ENCODE peak calls at places on chromosomes 1 and 21, in five cellular contexts. R is AG09309, Q is cardiac muscle cell, Z is pancreas, S is mesothelial cell of epicardium. L is an unnamed sample.

GRCh38 chr1:68973459-68974244 is 476.8 kb upstream of the DEPDC1 start:
- DNase-seq in R (no peak), Q (no peak), Z (no peak), S (no peak), L (no peak)

GRCh38 chr1:195908121-195908520 is 700.1 kb downstream of the KCNT2 start:
- DNase-seq in R (no peak), Q (no peak), Z (no peak), S (no peak), L (no peak)

GRCh38 chr1:14442669-14443068 is 155.8 kb upstream of the KAZN start:
- DNase-seq in R (no peak), Q (no peak), Z (no peak), S (no peak), L (no peak)

GRCh38 chr1:191585095-191585494 is 573.2 kb upstream of the RGS18 start:
- DNase-seq in R (no peak), Q (no peak), Z (no peak), S (no peak), L (no peak)

GRCh38 chr1:163388970-163389369 is 67.2 kb downstream of the NUF2 start:
- DNase-seq in R (no peak), Q (no peak), Z (no peak), S (no peak), L (no peak)

GRCh38 chr1:244046907-244047738 is 4.0 kb upstream of the ZBTB18 start:
- DNase-seq in R (no peak), Q (no peak), Z (no peak), S (no peak), L (no peak)

GRCh38 chr1:2134232-2134603 is 60.4 kb downstream of the FAAP20 start:
- DNase-seq in R (no peak), Q (no peak), Z (no peak), S (no peak), L (no peak)

GRCh38 chr1:74579425-74579824 is 67.0 kb upstream of the LRRC53 start:
- DNase-seq in R (no peak), Q (no peak), Z (no peak), S (no peak), L (no peak)

GRCh38 chr1:116463730-116464129 is 90.7 kb downstream of the ATP1A1 start:
- DNase-seq in R (no peak), Q (peak), Z (no peak), S (no peak), L (no peak)

GRCh38 chr1:245039196-245039595 is 115.6 kb upstream of the KIF26B start:
- DNase-seq in R (no peak), Q (no peak), Z (no peak), S (no peak), L (no peak)

GRCh38 chr1:25651036-25651640 is 34.5 kb downstream of the MAN1C1 start:
- DNase-seq in R (no peak), Q (no peak), Z (no peak), S (peak), L (no peak)

GRCh38 chr1:26094076-26094669 is 17.5 kb upstream of the PDIK1L start:
- DNase-seq in R (no peak), Q (peak), Z (peak), S (peak), L (no peak)

GRCh38 chr21:43929217-43929971 is 64.4 kb downstream of the AGPAT3 start:
- DNase-seq in R (no peak), Q (no peak), Z (peak), S (no peak), L (no peak)

GRCh38 chr1:81834921-81835698 is 34.4 kb downstream of the ADGRL2 start:
- DNase-seq in R (no peak), Q (no peak), Z (no peak), S (no peak), L (no peak)

DNA sequence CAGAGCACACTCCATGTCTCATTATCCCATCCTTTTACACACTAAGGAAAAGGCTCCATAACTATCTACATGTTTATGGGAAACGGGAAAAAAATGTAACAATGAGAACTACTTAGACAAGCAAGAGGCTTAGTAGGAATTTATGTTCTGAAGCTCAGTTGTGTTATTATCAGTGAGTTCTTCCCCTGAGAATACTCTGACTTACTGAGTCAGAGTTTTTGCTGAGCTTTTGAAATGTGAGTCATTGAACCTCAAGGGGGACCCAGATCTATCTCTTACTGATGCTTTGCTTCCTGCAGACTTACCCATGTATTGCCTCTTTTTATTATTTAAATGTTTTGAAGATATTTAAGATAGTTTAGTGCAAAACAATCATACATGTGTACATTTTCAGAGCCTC is 20.1 kb downstream of the CFHR5 start:
- DNase-seq in R (peak), Q (no peak), Z (no peak), S (no peak), L (no peak)
- TF ChIP-seq CTCF in R (no peak), Q (peak), Z (no peak), S (no peak), L (no peak)

GRCh38 chr1:166129006-166129405 is 37.8 kb downstream of the FAM78B start:
- DNase-seq in R (no peak), Q (no peak), Z (no peak), S (no peak), L (no peak)
- TF ChIP-seq CTCF in R (no peak), Q (no peak), Z (no peak), S (no peak), L (no peak)

GRCh38 chr1:159929155-159930051 is 4.1 kb upstream of the TAGLN2 start:
- DNase-seq in R (no peak), Q (no peak), Z (peak), S (no peak), L (no peak)
- TF ChIP-seq CTCF in R (no peak), Q (no peak), Z (no peak), S (no peak), L (no peak)

GRCh38 chr1:241605146-241605805 is 34.9 kb downstream of the CHML start:
- DNase-seq in R (no peak), Q (peak), Z (no peak), S (no peak), L (no peak)
- TF ChIP-seq CTCF in R (no peak), Q (peak), Z (no peak), S (no peak), L (no peak)

GRCh38 chr1:91997607-91998195 is 32.1 kb upstream of the EPHX4 start:
- DNase-seq in R (peak), Q (peak), Z (no peak), S (no peak), L (no peak)
- TF ChIP-seq CTCF in R (peak), Q (peak), Z (peak), S (peak), L (peak)